ENCODE peak calls at places on chromosomes 7 and 10, in eight cellular contexts. One of them, this sample, is unnamed.

GRCh38 chr7:36802459-36802858 is 78.2 kb upstream of the AOAH start:
- DNase-seq in H9: no peak
- DNase-seq in mesothelial cell of epicardium: no peak
- DNase-seq in neural crest cell: no peak
- DNase-seq in brain microvascular endothelial cell: no peak
- DNase-seq in retinal pigment epithelial cell: no peak
- DNase-seq in bronchial epithelial cell: no peak
- DNase-seq in dorsolateral prefrontal cortex: no peak
- DNase-seq in this sample: no peak

GRCh38 chr10:28837613-28838390 is 160.5 kb downstream of the BAMBI start:
- DNase-seq in retinal pigment epithelial cell: no peak
- DNase-seq in dorsolateral prefrontal cortex: no peak
- DNase-seq in brain microvascular endothelial cell: peak; percentile 20
- DNase-seq in bronchial epithelial cell: no peak
- DNase-seq in neural crest cell: no peak
- DNase-seq in mesothelial cell of epicardium: no peak
- DNase-seq in H9: no peak
- DNase-seq in this sample: no peak

GRCh38 chr7:117810642-117811512 is 62.4 kb downstream of the CTTNBP2 start:
- DNase-seq in dorsolateral prefrontal cortex: no peak
- DNase-seq in mesothelial cell of epicardium: no peak
- DNase-seq in bronchial epithelial cell: peak; percentile 68
- DNase-seq in neural crest cell: no peak
- DNase-seq in retinal pigment epithelial cell: no peak
- DNase-seq in brain microvascular endothelial cell: peak; percentile 57
- DNase-seq in H9: peak; percentile 68
- DNase-seq in this sample: no peak

GRCh38 chr7:73615886-73616285 is 8.4 kb downstream of the MLXIPL start:
- DNase-seq in mesothelial cell of epicardium: no peak
- DNase-seq in retinal pigment epithelial cell: no peak
- DNase-seq in brain microvascular endothelial cell: no peak
- DNase-seq in dorsolateral prefrontal cortex: no peak
- DNase-seq in neural crest cell: no peak
- DNase-seq in bronchial epithelial cell: no peak
- DNase-seq in H9: peak; percentile 57
- DNase-seq in this sample: no peak

GRCh38 chr10:16828114-16828568 is 10.9 kb upstream of the RSU1 start:
- DNase-seq in retinal pigment epithelial cell: peak; percentile 62
- DNase-seq in brain microvascular endothelial cell: peak; percentile 74
- DNase-seq in dorsolateral prefrontal cortex: no peak
- DNase-seq in H9: peak; percentile 78
- DNase-seq in neural crest cell: peak; percentile 75
- DNase-seq in bronchial epithelial cell: peak; percentile 73
- DNase-seq in mesothelial cell of epicardium: no peak
- DNase-seq in this sample: peak; percentile 16

GRCh38 chr10:32246685-32247084 is 100.3 kb downstream of the EPC1 start:
- DNase-seq in H9: no peak
- DNase-seq in dorsolateral prefrontal cortex: no peak
- DNase-seq in brain microvascular endothelial cell: no peak
- DNase-seq in mesothelial cell of epicardium: no peak
- DNase-seq in bronchial epithelial cell: no peak
- DNase-seq in retinal pigment epithelial cell: no peak
- DNase-seq in neural crest cell: no peak
- DNase-seq in this sample: no peak

GRCh38 chr10:14878266-14879054 is at the start of gene SUV39H2:
- DNase-seq in bronchial epithelial cell: peak; percentile 76
- DNase-seq in H9: peak; percentile 96
- DNase-seq in brain microvascular endothelial cell: peak; percentile 92
- DNase-seq in mesothelial cell of epicardium: peak; percentile 92
- DNase-seq in dorsolateral prefrontal cortex: peak; percentile 95
- DNase-seq in retinal pigment epithelial cell: peak; percentile 70
- DNase-seq in neural crest cell: peak; percentile 91
- DNase-seq in this sample: peak; percentile 93

GRCh38 chr7:134502463-134502862 is 24.9 kb upstream of the AKR1B10 start:
- DNase-seq in bronchial epithelial cell: peak; percentile 73
- DNase-seq in neural crest cell: no peak
- DNase-seq in H9: no peak
- DNase-seq in mesothelial cell of epicardium: no peak
- DNase-seq in retinal pigment epithelial cell: no peak
- DNase-seq in brain microvascular endothelial cell: peak; percentile 30
- DNase-seq in dorsolateral prefrontal cortex: no peak
- DNase-seq in this sample: no peak

GRCh38 chr10:132518572-132519381 is 18.8 kb upstream of the INPP5A start:
- DNase-seq in bronchial epithelial cell: peak; percentile 40
- DNase-seq in dorsolateral prefrontal cortex: peak; percentile 41
- DNase-seq in mesothelial cell of epicardium: no peak
- DNase-seq in neural crest cell: no peak
- DNase-seq in retinal pigment epithelial cell: no peak
- DNase-seq in H9: peak; percentile 92
- DNase-seq in brain microvascular endothelial cell: no peak
- DNase-seq in this sample: peak; percentile 12

GRCh38 chr10:86699991-86700840 is 31.9 kb downstream of the LDB3 start:
- DNase-seq in neural crest cell: no peak
- DNase-seq in bronchial epithelial cell: no peak
- DNase-seq in H9: no peak
- DNase-seq in dorsolateral prefrontal cortex: no peak
- DNase-seq in mesothelial cell of epicardium: no peak
- DNase-seq in retinal pigment epithelial cell: no peak
- DNase-seq in brain microvascular endothelial cell: no peak
- DNase-seq in this sample: no peak

GRCh38 chr7:80841566-80842478 is 77.0 kb downstream of the SEMA3C start:
- DNase-seq in H9: no peak
- DNase-seq in brain microvascular endothelial cell: no peak
- DNase-seq in retinal pigment epithelial cell: no peak
- DNase-seq in neural crest cell: peak; percentile 7
- DNase-seq in mesothelial cell of epicardium: no peak
- DNase-seq in bronchial epithelial cell: no peak
- DNase-seq in dorsolateral prefrontal cortex: no peak
- DNase-seq in this sample: no peak

GRCh38 chr10:28946479-28946878 is 269.2 kb downstream of the BAMBI start:
- DNase-seq in neural crest cell: no peak
- DNase-seq in retinal pigment epithelial cell: no peak
- DNase-seq in bronchial epithelial cell: no peak
- DNase-seq in dorsolateral prefrontal cortex: no peak
- DNase-seq in brain microvascular endothelial cell: peak; percentile 77
- DNase-seq in H9: no peak
- DNase-seq in mesothelial cell of epicardium: no peak
- DNase-seq in this sample: no peak

GRCh38 chr10:37289833-37290464 is 164.6 kb downstream of the ANKRD30A start:
- DNase-seq in brain microvascular endothelial cell: no peak
- DNase-seq in dorsolateral prefrontal cortex: no peak
- DNase-seq in mesothelial cell of epicardium: no peak
- DNase-seq in bronchial epithelial cell: peak; percentile 87
- DNase-seq in neural crest cell: no peak
- DNase-seq in H9: no peak
- DNase-seq in retinal pigment epithelial cell: no peak
- DNase-seq in this sample: no peak

GRCh38 chr10:29689001-29689400 is 54.2 kb upstream of the SVIL start:
- DNase-seq in retinal pigment epithelial cell: no peak
- DNase-seq in neural crest cell: no peak
- DNase-seq in brain microvascular endothelial cell: peak; percentile 73
- DNase-seq in mesothelial cell of epicardium: no peak
- DNase-seq in dorsolateral prefrontal cortex: no peak
- DNase-seq in bronchial epithelial cell: peak; percentile 83
- DNase-seq in H9: no peak
- DNase-seq in this sample: no peak

GRCh38 chr10:81918766-81919165 is 43.8 kb downstream of the NRG3 start:
- DNase-seq in mesothelial cell of epicardium: no peak
- DNase-seq in brain microvascular endothelial cell: no peak
- DNase-seq in retinal pigment epithelial cell: no peak
- DNase-seq in dorsolateral prefrontal cortex: no peak
- DNase-seq in neural crest cell: no peak
- DNase-seq in H9: no peak
- DNase-seq in bronchial epithelial cell: no peak
- DNase-seq in this sample: no peak

GRCh38 chr10:34172936-34173533 is 642.1 kb downstream of the PARD3 start:
- DNase-seq in H9: no peak
- DNase-seq in bronchial epithelial cell: peak; percentile 35
- DNase-seq in mesothelial cell of epicardium: no peak
- DNase-seq in retinal pigment epithelial cell: no peak
- DNase-seq in neural crest cell: no peak
- DNase-seq in dorsolateral prefrontal cortex: no peak
- DNase-seq in brain microvascular endothelial cell: no peak
- DNase-seq in this sample: no peak

GRCh38 chr10:49518982-49519578 is 19.8 kb downstream of the ERCC6 start:
- DNase-seq in dorsolateral prefrontal cortex: no peak
- DNase-seq in brain microvascular endothelial cell: peak; percentile 53
- DNase-seq in retinal pigment epithelial cell: no peak
- DNase-seq in H9: peak; percentile 38
- DNase-seq in bronchial epithelial cell: peak; percentile 54
- DNase-seq in mesothelial cell of epicardium: no peak
- DNase-seq in neural crest cell: peak; percentile 44
- DNase-seq in this sample: no peak

GRCh38 chr7:42932861-42933591 is 850 bp downstream of the MRPL32 start:
- DNase-seq in brain microvascular endothelial cell: no peak
- DNase-seq in mesothelial cell of epicardium: no peak
- DNase-seq in bronchial epithelial cell: no peak
- DNase-seq in H9: no peak
- DNase-seq in retinal pigment epithelial cell: no peak
- DNase-seq in neural crest cell: no peak
- DNase-seq in dorsolateral prefrontal cortex: no peak
- DNase-seq in this sample: no peak

GRCh38 chr7:40885503-40885902 is 750.7 kb downstream of the SUGCT start:
- DNase-seq in retinal pigment epithelial cell: peak; percentile 5
- DNase-seq in brain microvascular endothelial cell: peak; percentile 75
- DNase-seq in mesothelial cell of epicardium: no peak
- DNase-seq in H9: no peak
- DNase-seq in bronchial epithelial cell: peak; percentile 39
- DNase-seq in neural crest cell: no peak
- DNase-seq in dorsolateral prefrontal cortex: no peak
- DNase-seq in this sample: no peak

GRCh38 chr10:28250782-28251181 is 52.1 kb downstream of the MPP7 start:
- DNase-seq in bronchial epithelial cell: peak; percentile 64
- DNase-seq in brain microvascular endothelial cell: no peak
- DNase-seq in mesothelial cell of epicardium: no peak
- DNase-seq in dorsolateral prefrontal cortex: no peak
- DNase-seq in retinal pigment epithelial cell: no peak
- DNase-seq in H9: no peak
- DNase-seq in neural crest cell: no peak
- DNase-seq in this sample: no peak

GRCh38 chr7:53428045-53428444 is 392.6 kb downstream of the POM121L12 start:
- DNase-seq in bronchial epithelial cell: no peak
- DNase-seq in dorsolateral prefrontal cortex: no peak
- DNase-seq in brain microvascular endothelial cell: no peak
- DNase-seq in retinal pigment epithelial cell: no peak
- DNase-seq in neural crest cell: no peak
- DNase-seq in mesothelial cell of epicardium: no peak
- DNase-seq in H9: no peak
- DNase-seq in this sample: no peak

GRCh38 chr7:32533313-32534024 is 38.2 kb downstream of the AVL9 start:
- DNase-seq in neural crest cell: no peak
- DNase-seq in mesothelial cell of epicardium: no peak
- DNase-seq in retinal pigment epithelial cell: no peak
- DNase-seq in H9: no peak
- DNase-seq in brain microvascular endothelial cell: no peak
- DNase-seq in dorsolateral prefrontal cortex: no peak
- DNase-seq in bronchial epithelial cell: no peak
- DNase-seq in this sample: no peak

GRCh38 chr10:96556003-96556402 is 30.8 kb downstream of the TM9SF3 start:
- DNase-seq in mesothelial cell of epicardium: no peak
- DNase-seq in H9: no peak
- DNase-seq in retinal pigment epithelial cell: no peak
- DNase-seq in dorsolateral prefrontal cortex: no peak
- DNase-seq in neural crest cell: no peak
- DNase-seq in brain microvascular endothelial cell: no peak
- DNase-seq in bronchial epithelial cell: peak; percentile 24
- DNase-seq in this sample: no peak
- TF ChIP-seq CTCF in mesothelial cell of epicardium: no peak
- TF ChIP-seq CTCF in H9: peak; percentile 72
- TF ChIP-seq CTCF in retinal pigment epithelial cell: peak; percentile 56
- TF ChIP-seq CTCF in dorsolateral prefrontal cortex: peak; percentile 49
- TF ChIP-seq CTCF in neural crest cell: peak; percentile 64
- TF ChIP-seq CTCF in brain microvascular endothelial cell: peak; percentile 56
- TF ChIP-seq CTCF in bronchial epithelial cell: peak; percentile 32
- TF ChIP-seq CTCF in this sample: no peak

GRCh38 chr10:7625836-7626235 is 40.9 kb downstream of the ITIH5 start:
- DNase-seq in bronchial epithelial cell: no peak
- DNase-seq in H9: no peak
- DNase-seq in brain microvascular endothelial cell: no peak
- DNase-seq in neural crest cell: no peak
- DNase-seq in retinal pigment epithelial cell: no peak
- DNase-seq in dorsolateral prefrontal cortex: no peak
- DNase-seq in mesothelial cell of epicardium: no peak
- DNase-seq in this sample: no peak

GRCh38 chr10:7622969-7623368 is 43.8 kb downstream of the ITIH5 start:
- DNase-seq in bronchial epithelial cell: no peak
- DNase-seq in mesothelial cell of epicardium: no peak
- DNase-seq in retinal pigment epithelial cell: no peak
- DNase-seq in brain microvascular endothelial cell: no peak
- DNase-seq in dorsolateral prefrontal cortex: no peak
- DNase-seq in neural crest cell: no peak
- DNase-seq in H9: peak; percentile 79
- DNase-seq in this sample: no peak

GRCh38 chr10:7625009-7625408 is 41.8 kb downstream of the ITIH5 start:
- DNase-seq in bronchial epithelial cell: no peak
- DNase-seq in brain microvascular endothelial cell: no peak
- DNase-seq in dorsolateral prefrontal cortex: no peak
- DNase-seq in retinal pigment epithelial cell: no peak
- DNase-seq in neural crest cell: no peak
- DNase-seq in H9: no peak
- DNase-seq in mesothelial cell of epicardium: no peak
- DNase-seq in this sample: no peak

DNA sequence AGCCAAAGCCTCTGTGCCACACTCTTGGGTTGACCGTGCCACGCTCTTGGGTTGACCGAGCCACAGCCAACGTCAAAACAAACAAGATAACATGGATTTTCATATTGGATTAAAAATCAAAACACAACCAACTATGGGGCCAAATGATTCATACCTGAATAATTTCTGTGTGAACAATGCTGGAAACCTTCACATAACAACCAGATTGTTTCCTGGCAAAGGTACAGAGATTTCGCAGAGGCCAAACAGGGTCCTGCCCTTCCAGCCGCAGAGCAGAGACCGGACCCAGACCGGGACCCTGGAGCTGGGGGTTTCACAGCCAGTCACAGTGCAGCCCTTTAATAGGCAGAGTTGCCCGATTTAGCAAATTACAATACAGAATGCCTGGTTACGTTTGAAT is 40.5 kb downstream of the ITIH5 start:
- DNase-seq in retinal pigment epithelial cell: peak; percentile 25
- DNase-seq in mesothelial cell of epicardium: no peak
- DNase-seq in bronchial epithelial cell: no peak
- DNase-seq in brain microvascular endothelial cell: no peak
- DNase-seq in neural crest cell: no peak
- DNase-seq in H9: no peak
- DNase-seq in dorsolateral prefrontal cortex: no peak
- DNase-seq in this sample: no peak
- TF ChIP-seq CTCF in retinal pigment epithelial cell: no peak
- TF ChIP-seq CTCF in mesothelial cell of epicardium: no peak
- TF ChIP-seq CTCF in bronchial epithelial cell: no peak
- TF ChIP-seq CTCF in brain microvascular endothelial cell: no peak
- TF ChIP-seq CTCF in neural crest cell: no peak
- TF ChIP-seq CTCF in H9: no peak
- TF ChIP-seq CTCF in dorsolateral prefrontal cortex: no peak
- TF ChIP-seq CTCF in this sample: no peak

GRCh38 chr7:148747274-148747673 is 48.6 kb downstream of the CUL1 start:
- DNase-seq in retinal pigment epithelial cell: no peak
- DNase-seq in neural crest cell: no peak
- DNase-seq in brain microvascular endothelial cell: no peak
- DNase-seq in mesothelial cell of epicardium: no peak
- DNase-seq in bronchial epithelial cell: peak; percentile 30
- DNase-seq in H9: peak; percentile 92
- DNase-seq in dorsolateral prefrontal cortex: no peak
- DNase-seq in this sample: no peak
- TF ChIP-seq CTCF in retinal pigment epithelial cell: peak; percentile 23
- TF ChIP-seq CTCF in neural crest cell: no peak
- TF ChIP-seq CTCF in brain microvascular endothelial cell: no peak
- TF ChIP-seq CTCF in mesothelial cell of epicardium: no peak
- TF ChIP-seq CTCF in bronchial epithelial cell: peak; percentile 19
- TF ChIP-seq CTCF in H9: peak; percentile 68
- TF ChIP-seq CTCF in dorsolateral prefrontal cortex: no peak
- TF ChIP-seq CTCF in this sample: no peak

GRCh38 chr10:97475936-97476594 is 22.2 kb downstream of the MMS19 start:
- DNase-seq in bronchial epithelial cell: peak; percentile 52
- DNase-seq in H9: no peak
- DNase-seq in dorsolateral prefrontal cortex: no peak
- DNase-seq in neural crest cell: no peak
- DNase-seq in brain microvascular endothelial cell: peak; percentile 40
- DNase-seq in retinal pigment epithelial cell: no peak
- DNase-seq in mesothelial cell of epicardium: no peak
- DNase-seq in this sample: no peak
- TF ChIP-seq CTCF in bronchial epithelial cell: no peak
- TF ChIP-seq CTCF in H9: no peak
- TF ChIP-seq CTCF in dorsolateral prefrontal cortex: no peak
- TF ChIP-seq CTCF in neural crest cell: no peak
- TF ChIP-seq CTCF in brain microvascular endothelial cell: no peak
- TF ChIP-seq CTCF in retinal pigment epithelial cell: no peak
- TF ChIP-seq CTCF in mesothelial cell of epicardium: no peak
- TF ChIP-seq CTCF in this sample: no peak